ENCODE peak calls at places on chromosomes 6 and 20, in seven cellular contexts. C, S, Q, I, O, R and E are unnamed samples.

GRCh38 chr6:71349395-71349794 is 60.8 kb downstream of the OGFRL1 start:
- DNase-seq in R (peak; percentile 5), O (no peak), Q (peak; percentile 11), I (peak; percentile 73), C (no peak), S (peak; percentile 18), E (peak; percentile 36)

GRCh38 chr20:46578745-46579144 is 28.3 kb upstream of the OCSTAMP start:
- DNase-seq in R (no peak), I (no peak), S (no peak), O (no peak), Q (no peak), C (no peak), E (no peak)

GRCh38 chr20:50678213-50678898 is 13.0 kb downstream of the RIPOR3 start:
- DNase-seq in S (peak; percentile 97), Q (no peak), C (no peak), I (no peak), O (no peak), R (no peak), E (no peak)

GRCh38 chr20:13458860-13459451 is 179.8 kb downstream of the TASP1 start:
- DNase-seq in Q (no peak), S (peak; percentile 48), C (peak; percentile 27), O (no peak), I (peak; percentile 54), R (no peak), E (peak; percentile 40)

GRCh38 chr20:15076785-15077184 is 739.4 kb upstream of the FLRT3 start:
- DNase-seq in S (no peak), O (no peak), C (no peak), R (no peak), I (no peak), Q (no peak), E (no peak)

GRCh38 chr6:36289281-36290018 is 19.6 kb downstream of the PNPLA1 start:
- DNase-seq in C (no peak), R (no peak), S (peak; percentile 71), Q (peak; percentile 5), I (no peak), O (no peak), E (no peak)

GRCh38 chr6:166415306-166415705 is 32.6 kb upstream of the MPC1 start:
- DNase-seq in R (peak; percentile 44), Q (no peak), C (peak; percentile 76), I (no peak), O (no peak), S (no peak), E (no peak)

GRCh38 chr6:89817481-89817880 is 2.1 kb downstream of the MDN1 start:
- DNase-seq in R (no peak), O (no peak), Q (no peak), I (no peak), C (no peak), S (no peak), E (no peak)

GRCh38 chr20:58073945-58074920 is 154.2 kb downstream of the ANKRD60 start:
- DNase-seq in C (no peak), O (no peak), S (no peak), I (peak; percentile 43), Q (no peak), R (no peak), E (peak; percentile 24)

GRCh38 chr6:2396856-2397640 is 151.6 kb upstream of the GMDS start:
- DNase-seq in O (no peak), C (no peak), R (no peak), I (peak; percentile 65), S (no peak), Q (peak; percentile 1), E (peak; percentile 76)

GRCh38 chr6:127422791-127423190 is 36.4 kb downstream of the KIAA0408 start:
- DNase-seq in R (no peak), C (no peak), S (no peak), O (no peak), Q (no peak), I (no peak), E (no peak)